ENCODE peak calls at places on chromosome 12, in ten cellular contexts. W is epithelial cell of esophagus, I is esophagus squamous epithelium, X is WTC11, J is kidney, U is fibroblast of the aortic adventitia, O is B cell, F is spleen, N is ELR, Y is HCEC 1CT. L is an unnamed sample.

GRCh38 chr12:104197264-104197663 is 18.3 kb upstream of the TXNRD1 start:
- DNase-seq in W (no peak), I (no peak), X (no peak), J (no peak), U (peak; percentile 91), O (no peak), F (no peak), N (no peak), Y (no peak), L (no peak)

GRCh38 chr12:120997448-120997847 is 18.8 kb downstream of the C12orf43 start:
- DNase-seq in W (no peak), I (no peak), X (no peak), J (no peak), U (no peak), O (no peak), F (peak; percentile 55), N (no peak), Y (no peak), L (no peak)

GRCh38 chr12:89385965-89386537 is 33.8 kb upstream of the DUSP6 start:
- DNase-seq in W (no peak), I (no peak), X (no peak), J (no peak), U (no peak), O (no peak), F (no peak), N (no peak), Y (no peak), L (no peak)

GRCh38 chr12:10098762-10099161 is at the start of gene CLEC1A:
- DNase-seq in W (no peak), I (no peak), X (peak; percentile 50), J (peak; percentile 55), U (no peak), O (no peak), F (no peak), N (no peak), Y (no peak), L (no peak)

GRCh38 chr12:106085213-106085612 is 53.5 kb downstream of the NUAK1 start:
- DNase-seq in W (no peak), I (no peak), X (no peak), J (no peak), U (no peak), O (no peak), F (no peak), N (no peak), Y (no peak), L (no peak)

GRCh38 chr12:91023326-91024004 is 18.7 kb upstream of the EPYC start:
- DNase-seq in W (peak; percentile 55), I (no peak), X (no peak), J (no peak), U (peak; percentile 63), O (no peak), F (no peak), N (peak; percentile 78), Y (peak; percentile 91), L (peak; percentile 62)

GRCh38 chr12:34400986-34401658 is 378.8 kb downstream of the ALG10 start:
- DNase-seq in W (no peak), I (no peak), X (peak; percentile 3), J (peak; percentile 53), U (no peak), O (no peak), F (peak; percentile 50), N (no peak), Y (no peak), L (no peak)

GRCh38 chr12:106179086-106179485 is 40.3 kb upstream of the NUAK1 start:
- DNase-seq in W (no peak), I (no peak), X (no peak), J (no peak), U (no peak), O (no peak), F (no peak), N (no peak), Y (no peak), L (no peak)

GRCh38 chr12:39272934-39273770 is 169.8 kb downstream of the KIF21A start:
- DNase-seq in W (peak; percentile 49), I (no peak), X (peak; percentile 27), J (no peak), U (peak; percentile 51), O (no peak), F (no peak), N (peak; percentile 47), Y (peak; percentile 32), L (peak; percentile 35)

GRCh38 chr12:117911347-117911746 is 57.4 kb downstream of the KSR2 start:
- DNase-seq in W (no peak), I (no peak), X (no peak), J (no peak), U (no peak), O (no peak), F (no peak), N (no peak), Y (no peak), L (no peak)

GRCh38 chr12:40942326-40942725 is 245.8 kb upstream of the PDZRN4 start:
- DNase-seq in W (peak; percentile 24), I (no peak), X (no peak), J (no peak), U (peak; percentile 5), O (no peak), F (no peak), N (no peak), Y (peak; percentile 45), L (no peak)

GRCh38 chr12:63940295-63940997 is 95.9 kb downstream of the SRGAP1 start:
- DNase-seq in W (no peak), I (no peak), X (no peak), J (no peak), U (no peak), O (no peak), F (no peak), N (no peak), Y (no peak), L (no peak)

GRCh38 chr12:49869816-49870500 is 27.1 kb upstream of the BCDIN3D start:
- DNase-seq in W (no peak), I (no peak), X (no peak), J (no peak), U (no peak), O (no peak), F (peak; percentile 59), N (no peak), Y (no peak), L (no peak)

GRCh38 chr12:132500856-132501180 is 10.9 kb downstream of the FBRSL1 start:
- DNase-seq in W (no peak), I (no peak), X (no peak), J (no peak), U (no peak), O (no peak), F (no peak), N (no peak), Y (no peak), L (no peak)

GRCh38 chr12:101803978-101804377 is 26.8 kb downstream of the GNPTAB start:
- DNase-seq in W (no peak), I (no peak), X (no peak), J (no peak), U (no peak), O (no peak), F (no peak), N (no peak), Y (no peak), L (no peak)

L was measured in mammary epithelial cell.